ENCODE peak calls at places on chromosomes 1 and 21, in four cellular contexts. B is A549, K is WTC11, F is K562. R is an unnamed sample.

GRCh38 chr1:155504207-155504606 is 58.4 kb downstream of the ASH1L start:
- DNase-seq in K (no peak), F (no peak), B (peak; percentile 55), R (peak; percentile 32)

GRCh38 chr21:18244721-18245486 is at the start of gene CHODL:
- DNase-seq in K (peak; percentile 35), B (no peak), F (no peak), R (no peak)

GRCh38 chr1:45615885-45616284 is 8.0 kb downstream of the CCDC17 start:
- DNase-seq in K (no peak), B (no peak), F (no peak), R (no peak)

GRCh38 chr1:234691567-234691966 is 81.6 kb upstream of the IRF2BP2 start:
- DNase-seq in B (peak; percentile 45), F (peak; percentile 38), K (no peak), R (no peak)

GRCh38 chr1:5750186-5751170 is 241.7 kb downstream of the NPHP4 start:
- DNase-seq in B (no peak), F (no peak), K (no peak), R (no peak)

GRCh38 chr1:179128520-179128919 is 46.6 kb downstream of the TOR3A start:
- DNase-seq in K (no peak), B (no peak), F (no peak), R (no peak)

GRCh38 chr1:84000196-84000885 is 1.4 kb upstream of the TTLL7 start:
- DNase-seq in B (no peak), F (no peak), K (no peak), R (no peak)

GRCh38 chr1:62774006-62774405 is 9.9 kb upstream of the ATG4C start:
- DNase-seq in F (no peak), K (no peak), B (no peak), R (no peak)

GRCh38 chr21:39048064-39048463 is 135.2 kb downstream of the PSMG1 start:
- DNase-seq in B (peak; percentile 73), K (peak; percentile 78), F (no peak), R (peak; percentile 62)

GRCh38 chr1:19374402-19374801 is 62.3 kb downstream of the SLC66A1 start:
- DNase-seq in F (peak; percentile 50), B (peak; percentile 21), K (peak; percentile 79), R (no peak)

GRCh38 chr1:218369688-218370511 is 24.8 kb downstream of the TGFB2 start:
- DNase-seq in F (no peak), B (no peak), K (no peak), R (no peak)

DNA sequence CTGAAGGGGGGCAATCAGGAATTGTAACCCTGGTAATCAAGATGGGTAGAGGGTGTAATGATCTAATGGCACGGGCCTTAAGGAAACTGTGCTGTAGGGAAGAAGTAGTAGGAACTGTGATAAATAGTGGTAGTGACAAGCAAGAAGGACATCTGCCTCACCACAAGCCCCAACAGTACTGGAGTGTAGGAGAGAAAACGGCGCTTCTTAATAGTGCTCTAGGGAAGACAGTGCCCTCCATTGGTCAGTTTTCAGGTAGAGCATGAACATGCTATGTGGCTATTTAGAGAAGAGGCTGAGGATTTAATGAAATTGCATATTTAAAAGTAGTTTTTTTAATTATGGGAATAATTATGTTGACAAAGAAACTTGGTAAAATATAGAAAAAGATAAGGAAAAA is 32.2 kb downstream of the SLC30A7 start:
- DNase-seq in F (peak; percentile 13), B (peak; percentile 7), K (no peak), R (no peak)
- TF ChIP-seq HMGXB4 in F (no peak), B (no peak), K (no peak), R (no peak)

DNA sequence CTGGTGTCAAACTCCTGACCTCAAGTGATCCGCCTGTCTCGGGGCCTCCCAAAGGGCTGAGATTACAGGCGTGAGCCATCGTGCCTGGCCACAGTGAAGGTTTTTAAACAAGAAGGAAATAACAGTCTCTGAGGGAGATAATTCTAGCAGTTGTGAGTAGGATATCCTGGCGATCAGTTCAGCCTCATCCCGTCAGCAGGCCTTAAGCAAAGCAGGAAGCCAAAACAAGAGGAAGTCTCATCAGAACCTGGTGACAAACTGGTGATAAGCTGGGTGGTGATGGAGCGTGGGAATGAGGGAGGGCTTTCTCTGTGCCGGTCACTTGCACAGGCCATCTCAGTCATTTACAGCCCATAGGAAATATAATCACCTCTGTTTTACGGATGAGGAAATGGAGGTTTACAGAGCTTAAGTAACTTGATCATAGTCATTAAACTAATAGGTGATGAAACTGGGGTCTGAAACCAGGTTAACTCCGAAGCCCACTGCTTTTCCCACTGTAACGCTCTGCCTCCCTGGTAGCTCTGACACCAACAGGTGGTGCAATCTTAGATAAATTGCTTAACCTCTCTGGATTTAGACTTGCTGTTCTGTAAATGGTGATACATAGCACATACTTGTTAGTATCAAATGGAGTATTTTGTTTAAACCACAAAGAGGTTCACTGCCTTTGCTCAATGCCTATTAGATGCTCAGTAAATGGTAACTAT is 40.8 kb upstream of the A3GALT2 start:
- DNase-seq in B (no peak), K (no peak), F (no peak), R (no peak)
- TF ChIP-seq HMGXB4 in B (no peak), K (no peak), F (no peak), R (no peak)

GRCh38 chr1:230744382-230744781 is 2.8 kb upstream of the CAPN9 start:
- DNase-seq in B (no peak), K (no peak), F (no peak), R (no peak)
- TF ChIP-seq HMGXB4 in B (no peak), K (no peak), F (no peak), R (no peak)

GRCh38 chr1:115492880-115493279 is 148.9 kb upstream of the VANGL1 start:
- DNase-seq in K (no peak), F (no peak), B (no peak), R (no peak)
- TF ChIP-seq HMGXB4 in K (no peak), F (no peak), B (no peak), R (no peak)

GRCh38 chr1:21911205-21912001 is 25.7 kb downstream of the HSPG2 start:
- DNase-seq in B (no peak), K (no peak), F (peak; percentile 69), R (peak; percentile 46)
- TF ChIP-seq HMGXB4 in B (no peak), K (no peak), F (no peak), R (no peak)

DNA sequence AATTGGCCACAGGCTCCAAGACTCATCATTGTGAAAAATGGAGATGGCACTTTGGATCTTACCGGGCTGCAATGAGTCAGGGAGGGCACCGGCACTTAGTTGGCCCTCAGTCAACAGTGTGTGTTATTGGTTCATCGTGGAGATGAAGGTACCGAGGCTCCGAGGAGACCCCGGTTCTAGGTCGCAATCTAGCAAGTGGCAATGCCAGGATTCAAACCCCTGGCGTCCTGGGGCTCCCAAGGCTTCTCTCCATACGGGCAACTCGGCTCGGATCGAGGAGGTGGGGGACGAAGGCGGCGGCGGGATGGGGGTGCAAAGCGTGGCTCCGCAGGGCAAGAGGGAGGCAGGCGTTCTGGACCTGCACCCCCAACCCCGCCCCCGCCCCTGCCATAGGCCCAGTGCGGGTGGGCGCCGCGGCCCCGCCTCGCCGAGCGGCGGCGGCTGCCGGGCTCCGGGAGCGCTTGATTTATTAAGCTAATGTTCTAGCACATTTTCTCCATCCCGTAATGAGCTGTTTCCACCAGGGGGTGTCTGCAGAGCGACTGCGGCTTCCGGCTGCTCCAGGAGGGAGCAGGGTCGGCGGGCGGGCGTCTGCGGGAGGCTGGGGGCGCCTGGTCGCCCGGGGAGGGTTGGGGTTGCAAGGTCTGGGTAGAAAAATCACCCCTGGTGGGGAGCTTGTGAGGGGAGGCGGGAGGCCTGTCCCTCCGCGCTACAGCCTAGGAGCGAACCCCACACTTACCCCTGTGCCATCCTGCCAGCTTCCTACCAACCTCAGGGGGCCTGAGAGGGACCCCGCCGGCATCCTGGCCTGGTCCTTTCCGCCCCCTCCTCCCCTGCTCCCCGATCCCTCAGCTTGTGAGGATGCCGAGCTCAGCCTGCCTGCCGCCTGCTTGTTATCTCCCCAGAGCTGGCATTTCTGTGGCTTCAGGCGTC is 48.7 kb upstream of the ACOT11 start:
- DNase-seq in B (no peak), K (peak; percentile 59), F (peak; percentile 48), R (no peak)
- TF ChIP-seq HMGXB4 in B (no peak), K (no peak), F (no peak), R (no peak)

GRCh38 chr1:205001101-205001620 is 41.9 kb upstream of the CNTN2 start:
- DNase-seq in B (no peak), F (no peak), K (no peak), R (no peak)

GRCh38 chr1:205008896-205009295 is 34.1 kb upstream of the CNTN2 start:
- DNase-seq in K (no peak), B (no peak), F (no peak), R (no peak)

GRCh38 chr1:205004296-205004813 is 38.7 kb upstream of the CNTN2 start:
- DNase-seq in F (no peak), K (no peak), B (no peak), R (no peak)

GRCh38 chr1:204997616-204998015 is 45.4 kb upstream of the CNTN2 start:
- DNase-seq in B (no peak), K (no peak), F (no peak), R (no peak)

DNA sequence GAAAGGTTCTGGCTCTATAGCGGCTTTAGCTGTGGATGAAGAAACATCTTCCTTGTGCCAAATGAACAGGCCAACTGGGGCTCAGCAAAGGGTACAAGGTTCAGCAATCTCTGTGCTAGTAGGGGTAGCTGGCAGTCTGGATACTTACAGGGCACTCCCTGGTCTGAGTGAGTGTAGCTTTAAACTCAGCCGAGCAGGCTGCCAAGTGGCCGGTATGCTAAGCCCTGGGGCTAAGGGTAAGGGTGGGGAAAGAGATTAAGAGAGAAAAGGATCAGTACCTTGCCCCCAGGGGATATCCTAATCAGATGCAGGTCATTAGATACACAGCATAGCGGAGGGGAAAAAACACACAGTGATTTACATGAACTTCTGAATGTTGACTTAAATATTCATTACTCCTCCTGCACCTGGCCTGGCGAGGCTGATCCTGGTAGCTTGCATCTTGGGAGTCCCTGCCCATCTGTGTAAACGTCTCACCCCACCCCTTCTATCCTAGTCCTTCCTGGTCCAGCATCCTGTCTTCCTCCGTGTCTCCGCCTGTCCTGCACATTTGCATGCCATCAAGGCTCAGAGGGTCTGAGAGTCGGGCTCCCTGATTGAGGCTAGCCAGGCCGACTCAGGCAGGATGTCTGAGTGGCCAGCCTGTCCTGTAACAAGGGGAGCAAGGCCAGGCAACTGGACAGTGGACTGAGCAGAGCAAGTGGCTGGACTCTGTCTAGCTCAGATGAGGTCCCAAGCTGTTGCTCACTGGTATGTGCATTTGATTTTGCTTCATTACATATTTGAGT is 39.5 kb upstream of the CNTN2 start:
- DNase-seq in B (no peak), K (no peak), F (no peak), R (no peak)
- TF ChIP-seq HMGXB4 in B (no peak), K (no peak), F (no peak), R (no peak)

DNA sequence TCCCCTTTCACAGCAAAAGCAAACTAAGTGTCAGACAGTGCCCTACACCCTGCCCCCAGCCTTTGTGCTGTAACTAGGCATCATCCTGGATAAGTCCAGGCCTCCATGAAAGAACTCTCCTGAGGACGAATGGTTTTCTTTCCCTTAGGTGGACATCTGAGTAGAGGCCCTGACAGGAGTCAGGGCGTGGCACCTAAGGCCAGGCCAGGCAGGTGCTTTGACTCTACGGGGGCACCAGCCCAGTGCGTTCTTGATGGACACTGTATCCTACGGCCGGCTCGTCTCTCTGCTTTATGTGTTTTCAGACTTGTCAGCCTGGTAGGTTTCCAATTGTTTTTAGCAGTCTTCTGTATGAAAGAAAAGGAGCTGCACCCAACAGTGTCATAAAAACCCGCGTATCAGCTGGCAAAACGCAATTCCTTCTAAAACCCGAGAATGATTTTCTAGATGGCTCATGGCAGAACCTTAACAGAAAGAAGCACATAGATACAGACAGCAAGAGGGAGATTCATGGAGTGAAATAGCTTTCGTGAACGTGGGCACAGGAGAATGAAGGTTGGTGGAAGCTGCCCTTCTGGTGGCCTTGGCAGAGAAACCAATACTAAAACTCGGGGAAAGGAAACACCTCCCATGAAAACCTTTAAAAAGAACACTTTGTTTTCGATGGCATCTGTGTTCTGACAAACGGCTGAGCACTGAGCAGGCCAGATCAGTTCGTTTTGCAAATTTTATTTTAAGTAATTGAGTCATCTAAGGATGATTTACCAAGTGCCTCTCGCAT is 51.7 kb upstream of the AJAP1 start:
- DNase-seq in B (no peak), K (no peak), F (no peak), R (no peak)
- TF ChIP-seq HMGXB4 in B (no peak), K (no peak), F (no peak), R (no peak)

GRCh38 chr1:71641903-71642302 is 561.1 kb upstream of the ZRANB2 start:
- DNase-seq in F (no peak), K (no peak), B (no peak), R (no peak)
- TF ChIP-seq HMGXB4 in F (no peak), K (no peak), B (no peak), R (no peak)